ENCODE peak calls at places on chromosomes 13 and 19, in ten cellular contexts. V is stimulated activated effector memory CD8-positive, alpha-beta T cell treated with anti-CD3 and anti-CD28 coated beads, Interleukin-12 subunit alpha, Interleukin-12 subunit beta, amount 100 ng/mL, for 72 hours; T is activated naive CD8-positive, alpha-beta T cell treated with anti-CD3 and anti-CD28 coated beads, Interleukin-2, amount 50 U/mL, for 24 hours; L is psoas muscle; C is gastroesophageal sphincter; U is stimulated activated naive B cell treated with anti-CD40 and anti-IgM and Interleukin-4, amounts not matched to agents 10 μg/mL and 1 μg/mL and 100 μg/mL, for 72 hours; I is HepG2; P is CD8-positive, alpha-beta T cell; K is activated T-cell treated with anti-CD3 and anti-CD28 coated beads, Interleukin-2, amount 50 U/mL, for 4 hours; N is left lung. Z is an unnamed sample.

GRCh38 chr19:409515-410242 is 732 bp upstream of the C2CD4C start:
- ATAC-seq in I (no peak), K (peak; percentile 59), U (peak; percentile 52), L (no peak), V (peak; percentile 29), T (peak; percentile 35), N (no peak), C (no peak), P (peak; percentile 53), Z (no peak)

GRCh38 chr13:77219401-77219800 is 107.5 kb downstream of the MYCBP2 start:
- ATAC-seq in T (no peak), U (peak; percentile 71), C (no peak), L (no peak), I (no peak), P (no peak), N (no peak), V (no peak), K (no peak), Z (no peak)

GRCh38 chr19:43847246-43847645 is 20.1 kb downstream of the ZNF283 start:
- ATAC-seq in P (no peak), V (no peak), T (no peak), K (no peak), I (no peak), N (no peak), U (no peak), C (no peak), L (no peak), Z (no peak)

GRCh38 chr19:7069904-7070226 is 362 bp downstream of the ZNF557 start:
- ATAC-seq in K (peak; percentile 30), V (peak; percentile 49), C (no peak), T (no peak), U (peak; percentile 43), L (no peak), I (peak; percentile 64), P (peak; percentile 5), N (no peak), Z (no peak)

GRCh38 chr19:49614096-49614857 is 23.3 kb downstream of the PRR12 start:
- ATAC-seq in C (peak; percentile 42), K (peak; percentile 83), T (peak; percentile 87), L (peak; percentile 15), V (peak; percentile 96), N (peak; percentile 17), U (no peak), P (peak; percentile 56), I (peak; percentile 69), Z (peak; percentile 97)

GRCh38 chr19:55196803-55197202 is 12.5 kb downstream of the PTPRH start:
- ATAC-seq in P (no peak), I (no peak), L (no peak), V (no peak), K (no peak), U (no peak), N (no peak), T (no peak), C (no peak), Z (no peak)

GRCh38 chr13:98570929-98571372 is 6.0 kb downstream of the STK24 start:
- ATAC-seq in I (peak; percentile 75), P (peak; percentile 62), K (peak; percentile 42), U (peak; percentile 92), T (peak; percentile 76), V (peak; percentile 69), L (no peak), N (peak; percentile 57), C (peak; percentile 24), Z (peak; percentile 54)

GRCh38 chr19:13825489-13826475 is 30.5 kb downstream of the ZSWIM4 start:
- ATAC-seq in U (no peak), I (peak; percentile 87), L (no peak), V (no peak), T (no peak), C (no peak), P (no peak), K (no peak), N (peak; percentile 19), Z (peak; percentile 49)

GRCh38 chr19:12784871-12785430 is 6.3 kb upstream of the JUNB start:
- ATAC-seq in U (no peak), T (no peak), I (no peak), N (no peak), K (no peak), V (peak; percentile 5), C (no peak), L (no peak), P (peak; percentile 0), Z (peak; percentile 1)

GRCh38 chr19:8577247-8577646 is at the start of gene MYO1F:
- ATAC-seq in V (no peak), N (peak; percentile 53), I (no peak), K (no peak), L (no peak), U (peak; percentile 37), T (no peak), P (no peak), C (peak; percentile 52), Z (no peak)

GRCh38 chr13:29537736-29538624 is 57.5 kb downstream of the SLC7A1 start:
- ATAC-seq in I (no peak), V (no peak), P (no peak), C (no peak), U (no peak), L (no peak), K (no peak), T (no peak), N (no peak), Z (no peak)

GRCh38 chr13:99630269-99630898 is 129.1 kb downstream of the TM9SF2 start:
- ATAC-seq in N (peak; percentile 49), T (no peak), U (no peak), P (no peak), I (peak; percentile 51), V (no peak), L (no peak), C (peak; percentile 71), K (no peak), Z (no peak)

GRCh38 chr13:112907916-112908315 is 61.1 kb upstream of the MCF2L start:
- ATAC-seq in P (no peak), V (no peak), I (no peak), T (no peak), L (no peak), K (no peak), C (no peak), N (no peak), U (no peak), Z (no peak)

GRCh38 chr13:76522083-76522755 is 364.0 kb downstream of the KCTD12 start:
- ATAC-seq in U (no peak), K (no peak), V (no peak), T (no peak), N (no peak), P (no peak), I (no peak), C (no peak), L (no peak), Z (no peak)

GRCh38 chr13:104105418-104106355 is 1039.5 kb upstream of the SLC10A2 start:
- ATAC-seq in C (no peak), N (no peak), T (no peak), K (no peak), V (no peak), U (no peak), L (no peak), P (no peak), I (no peak), Z (no peak)

GRCh38 chr19:51076602-51077213 is 6.0 kb downstream of the KLK14 start:
- ATAC-seq in U (no peak), P (no peak), N (no peak), V (no peak), T (no peak), K (no peak), I (no peak), C (no peak), L (no peak), Z (no peak)

GRCh38 chr13:45328661-45329105 is 12.3 kb downstream of the TPT1 start:
- ATAC-seq in C (no peak), N (no peak), P (no peak), V (no peak), K (no peak), U (no peak), I (no peak), T (no peak), L (no peak), Z (no peak)

GRCh38 chr13:54945978-54946377 is 1917.4 kb downstream of the OLFM4 start:
- ATAC-seq in L (no peak), I (no peak), T (no peak), C (no peak), U (no peak), V (no peak), P (no peak), K (no peak), N (no peak), Z (no peak)

GRCh38 chr13:101634142-101634541 is 181.7 kb downstream of the ITGBL1 start:
- ATAC-seq in L (no peak), K (no peak), C (no peak), V (no peak), U (no peak), T (no peak), I (no peak), P (no peak), N (no peak), Z (no peak)

GRCh38 chr13:112204376-112204775 is 137.4 kb downstream of the SOX1 start:
- ATAC-seq in N (no peak), U (no peak), P (no peak), V (no peak), K (no peak), L (no peak), T (no peak), I (no peak), C (no peak), Z (no peak)

GRCh38 chr19:15934332-15935078 is at the start of gene CYP4F11:
- ATAC-seq in T (no peak), N (peak; percentile 18), U (no peak), P (no peak), L (peak; percentile 79), C (peak; percentile 31), V (no peak), I (peak; percentile 89), K (no peak), Z (no peak)

GRCh38 chr13:100512422-100512821 is 76.2 kb downstream of the GGACT start:
- ATAC-seq in N (no peak), P (no peak), I (no peak), L (no peak), C (no peak), U (no peak), T (no peak), K (no peak), V (no peak), Z (no peak)

GRCh38 chr13:74092711-74093110 is 41.5 kb downstream of the KLF12 start:
- ATAC-seq in N (no peak), L (no peak), C (no peak), I (no peak), U (no peak), V (no peak), P (peak; percentile 18), T (no peak), K (no peak), Z (no peak)

GRCh38 chr19:45161715-45162463 is 1.1 kb upstream of the NKPD1 start:
- ATAC-seq in N (peak; percentile 12), T (no peak), P (no peak), K (no peak), L (peak; percentile 80), I (peak; percentile 69), C (no peak), V (no peak), U (no peak), Z (no peak)

GRCh38 chr13:32852568-32852967 is 163.7 kb upstream of the KL start:
- ATAC-seq in N (peak; percentile 70), C (peak; percentile 71), U (no peak), T (no peak), I (no peak), P (no peak), L (no peak), K (no peak), V (no peak), Z (no peak)

GRCh38 chr13:41344358-41344757 is 33.3 kb downstream of the NAA16 start:
- ATAC-seq in L (no peak), U (no peak), K (no peak), V (no peak), P (no peak), I (peak; percentile 35), C (no peak), N (no peak), T (no peak), Z (no peak)

GRCh38 chr13:102940143-102940542 is 94.3 kb downstream of the ERCC5 start:
- ATAC-seq in L (no peak), T (no peak), P (no peak), V (peak; percentile 13), N (no peak), I (no peak), U (no peak), C (no peak), K (no peak), Z (no peak)

GRCh38 chr19:16355293-16356043 is 30.8 kb downstream of the KLF2 start:
- ATAC-seq in P (peak; percentile 63), U (peak; percentile 66), T (peak; percentile 36), V (peak; percentile 37), N (peak; percentile 61), L (peak; percentile 31), K (peak; percentile 48), C (peak; percentile 29), I (no peak), Z (peak; percentile 26)